ENCODE peak calls at places on chromosomes 2 and 18, in five cellular contexts. P, L, K, B and V are unnamed samples.

GRCh38 chr2:73987948-73988700 is 3.4 kb downstream of the TET3 start:
- DNase-seq in P (no peak), L (no peak), K (no peak), B (no peak), V (no peak)

GRCh38 chr18:31270578-31270977 is 47.4 kb upstream of the DSG1 start:
- DNase-seq in P (no peak), L (no peak), K (no peak), B (no peak), V (no peak)

GRCh38 chr2:27186613-27187345 is 25.1 kb upstream of the ATRAID start:
- DNase-seq in P (peak; percentile 35), L (no peak), K (no peak), B (no peak), V (no peak)

GRCh38 chr2:55133467-55134315 is 83.4 kb upstream of the RTN4 start:
- DNase-seq in P (peak; percentile 66), L (no peak), K (peak; percentile 49), B (no peak), V (no peak)

GRCh38 chr2:26772064-26773001 is 8.2 kb downstream of the SLC35F6 start:
- DNase-seq in P (peak; percentile 99), L (peak; percentile 83), K (peak; percentile 94), B (no peak), V (peak; percentile 95)

GRCh38 chr2:225090746-225091145 is 48.5 kb upstream of the DOCK10 start:
- DNase-seq in P (no peak), L (no peak), K (no peak), B (no peak), V (no peak)

GRCh38 chr18:9681217-9681616 is 26.9 kb upstream of the RAB31 start:
- DNase-seq in P (no peak), L (no peak), K (no peak), B (no peak), V (no peak)

GRCh38 chr2:234457421-234457820 is 39.5 kb downstream of the ARL4C start:
- DNase-seq in P (no peak), L (no peak), K (no peak), B (no peak), V (no peak)

GRCh38 chr2:105597831-105598293 is 146.8 kb upstream of the NCK2 start:
- DNase-seq in P (no peak), L (no peak), K (no peak), B (no peak), V (no peak)

DNA sequence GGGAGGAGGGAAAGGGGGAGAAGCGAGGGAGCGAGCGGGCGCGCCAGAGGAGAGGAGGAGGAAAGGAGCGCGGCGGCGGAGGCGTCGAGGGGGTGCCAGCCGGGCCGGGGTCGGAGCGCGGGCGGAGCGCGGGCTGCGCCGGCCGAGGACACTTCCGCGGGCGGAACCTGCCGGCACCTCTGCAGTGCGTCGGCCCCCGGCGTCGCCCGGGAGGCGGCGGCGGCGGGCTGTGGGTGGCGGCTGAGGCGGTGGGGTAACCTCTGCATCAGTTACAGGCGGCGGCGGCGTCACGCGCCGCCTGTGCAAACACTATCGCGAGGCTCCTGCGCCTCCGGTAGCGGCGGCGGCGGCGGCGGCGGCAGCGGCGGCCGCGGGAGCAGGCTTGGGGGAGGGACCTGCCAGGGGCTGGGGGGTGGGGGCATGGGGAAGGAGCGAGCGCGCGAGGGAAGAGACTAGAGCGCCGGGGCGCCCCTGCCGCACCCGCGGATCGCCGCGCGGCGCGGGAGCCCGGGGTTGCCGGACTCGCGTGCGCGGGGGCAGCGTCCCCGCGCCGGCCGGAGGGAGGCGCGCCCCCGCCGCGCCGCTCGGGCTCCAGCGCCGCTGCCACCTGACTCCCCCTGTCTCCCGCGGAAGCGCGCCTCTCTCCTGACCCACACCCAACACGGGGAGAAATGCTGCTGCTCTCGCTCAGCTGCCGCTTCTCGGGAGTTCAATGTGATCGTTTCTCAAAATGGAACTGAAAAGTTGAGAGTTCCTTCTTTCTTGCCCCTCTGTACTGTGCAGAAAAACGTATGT is at the start of gene TLK1:
- DNase-seq in P (peak; percentile 83), L (peak; percentile 80), K (peak; percentile 58), B (peak; percentile 77), V (peak; percentile 76)
- H3K4me1 ChIP-seq in P (no peaks in the 10 kb centered on the region), L (peaks cover 32% of the 10 kb centered on the region), K (no peaks in the 10 kb centered on the region), B (peaks cover 15% of the 10 kb centered on the region), V (peaks cover 24% of the 10 kb centered on the region)

GRCh38 chr2:61144697-61145268 is 17.2 kb upstream of the C2orf74 start:
- DNase-seq in P (peak; percentile 97), L (peak; percentile 96), K (peak; percentile 91), B (peak; percentile 99), V (peak; percentile 99)
- TF ChIP-seq CTCF in P (no peak), L (no peak), K (no peak), B (no peak), V (peak; percentile 21)

GRCh38 chr2:128308284-128308731 is 10.4 kb downstream of the HS6ST1 start:
- DNase-seq in P (peak; percentile 56), L (peak; percentile 51), K (no peak), B (no peak), V (peak; percentile 21)

GRCh38 chr2:128307595-128307994 is 11.1 kb downstream of the HS6ST1 start:
- DNase-seq in P (peak; percentile 73), L (no peak), K (no peak), B (no peak), V (no peak)

GRCh38 chr2:128305555-128306080 is 13.1 kb downstream of the HS6ST1 start:
- DNase-seq in P (no peak), L (no peak), K (no peak), B (no peak), V (peak; percentile 32)

GRCh38 chr2:128306081-128306930 is 12.4 kb downstream of the HS6ST1 start:
- DNase-seq in P (peak; percentile 75), L (no peak), K (peak; percentile 68), B (peak; percentile 84), V (peak; percentile 65)

GRCh38 chr2:128306931-128307460 is 11.7 kb downstream of the HS6ST1 start:
- DNase-seq in P (peak; percentile 43), L (no peak), K (no peak), B (no peak), V (peak; percentile 31)
- TF ChIP-seq POLR2A in P (no peak), L (no peak), K (no peak), B (no peak), V (no peak)

DNA sequence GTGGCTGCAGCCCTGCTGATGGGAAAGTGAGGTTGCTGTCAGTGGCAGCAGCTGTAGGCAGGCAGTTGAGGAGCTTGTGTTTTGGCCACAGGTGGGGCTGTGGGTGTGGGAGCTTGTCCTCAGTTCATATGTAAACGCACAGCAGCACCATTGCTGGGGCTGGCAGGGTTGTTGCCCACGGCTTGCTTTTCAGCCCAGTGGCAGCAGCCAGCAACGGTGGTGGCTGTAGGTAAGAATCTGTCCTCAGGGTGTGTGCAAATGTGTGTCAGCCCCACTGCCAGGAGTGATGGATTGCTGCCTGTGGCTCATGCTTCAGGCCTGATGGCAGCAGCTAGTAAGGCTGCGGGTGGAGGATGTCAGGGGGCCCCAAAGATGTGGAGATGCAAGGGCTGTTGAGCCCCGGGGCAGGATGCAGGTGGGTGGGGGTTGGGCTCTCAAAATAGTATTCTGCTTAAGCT is 141.3 kb upstream of the THUMPD2 start:
- DNase-seq in P (no peak), L (no peak), K (no peak), B (no peak), V (no peak)
- H3K4me1 ChIP-seq in P (no peaks in the 10 kb centered on the region), L (no peaks in the 10 kb centered on the region), K (no peaks in the 10 kb centered on the region), B (no peaks in the 10 kb centered on the region), V (no peaks in the 10 kb centered on the region)

DNA sequence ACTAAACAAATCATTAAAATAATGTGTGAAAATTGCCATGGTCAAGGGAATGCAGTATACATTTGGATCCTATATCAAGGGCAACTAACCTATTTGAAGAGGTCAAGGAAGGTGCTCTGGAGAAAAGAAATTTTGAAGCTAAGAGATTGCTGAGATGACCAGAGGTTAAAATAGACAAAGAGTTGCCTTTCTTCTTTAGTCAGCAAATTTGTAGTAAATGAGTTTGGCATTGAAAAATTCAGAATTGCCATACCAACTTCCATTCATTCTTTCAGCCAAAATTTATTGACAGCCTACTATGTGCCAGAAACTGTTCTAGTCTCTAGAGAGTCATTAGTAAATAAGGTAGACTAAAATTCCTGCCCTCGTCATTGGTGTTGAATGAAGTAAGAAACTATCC is 396.2 kb downstream of the BCL11A start:
- DNase-seq in P (no peak), L (no peak), K (no peak), B (no peak), V (no peak)
- TF ChIP-seq CTCF in P (no peak), L (no peak), K (no peak), B (no peak), V (no peak)

GRCh38 chr18:657998-658946 is 819 bp downstream of the TYMS start:
- DNase-seq in P (peak; percentile 93), L (peak; percentile 72), K (peak; percentile 57), B (peak; percentile 77), V (peak; percentile 83)
- TF ChIP-seq POLR2A in P (peak; percentile 49), L (no peak), K (no peak), B (peak; percentile 47), V (no peak)

GRCh38 chr2:43132523-43133301 is 93.7 kb downstream of the ZFP36L2 start:
- DNase-seq in P (no peak), L (no peak), K (no peak), B (no peak), V (no peak)
- H3K4me1 ChIP-seq in P (no peaks in the 10 kb centered on the region), L (peaks cover 49% of the 10 kb centered on the region), K (peaks cover 25% of the 10 kb centered on the region), B (peaks cover 35% of the 10 kb centered on the region), V (peaks cover 32% of the 10 kb centered on the region)